ENCODE peak calls at places on chromosomes 13 and 19, in five cellular contexts. X, R, S, H and P are unnamed samples.

GRCh38 chr13:75153834-75154233 is 328.1 kb downstream of the TBC1D4 start:
- DNase-seq in X (no peak), R (no peak), S (no peak), H (no peak), P (no peak)

GRCh38 chr19:52896431-52897148 is 845 bp downstream of the ZNF320 start:
- DNase-seq in X (no peak), R (no peak), S (no peak), H (no peak), P (peak; percentile 50)

GRCh38 chr13:75566658-75567057 is 17.1 kb downstream of the UCHL3 start:
- DNase-seq in X (no peak), R (no peak), S (no peak), H (no peak), P (no peak)

GRCh38 chr19:51131780-51132680 is 7.3 kb downstream of the SIGLEC9 start:
- DNase-seq in X (peak; percentile 10), R (no peak), S (peak; percentile 70), H (no peak), P (peak; percentile 69)

GRCh38 chr19:3969435-3970312 is 1.2 kb downstream of the DAPK3 start:
- DNase-seq in X (no peak), R (peak; percentile 18), S (peak; percentile 80), H (peak; percentile 58), P (peak; percentile 62)

GRCh38 chr13:29922281-29922821 is 71.9 kb upstream of the UBL3 start:
- DNase-seq in X (no peak), R (no peak), S (no peak), H (no peak), P (no peak)

GRCh38 chr19:21328402-21328801 is 808 bp downstream of the ZNF708 start:
- DNase-seq in X (no peak), R (no peak), S (no peak), H (no peak), P (no peak)

GRCh38 chr19:16824658-16825311 is 4.4 kb upstream of the SIN3B start:
- DNase-seq in X (no peak), R (no peak), S (no peak), H (no peak), P (no peak)

GRCh38 chr13:77386880-77387606 is 60.1 kb upstream of the MYCBP2 start:
- DNase-seq in X (no peak), R (no peak), S (no peak), H (no peak), P (no peak)

GRCh38 chr13:113169277-113170272 is 11.1 kb downstream of the PROZ start:
- DNase-seq in X (no peak), R (no peak), S (no peak), H (no peak), P (no peak)

GRCh38 chr13:98014766-98015165 is 61.3 kb downstream of the IPO5 start:
- DNase-seq in X (no peak), R (no peak), S (no peak), H (no peak), P (no peak)

GRCh38 chr19:9528757-9529336 is 9.6 kb downstream of the ZNF426 start:
- DNase-seq in X (no peak), R (no peak), S (no peak), H (no peak), P (no peak)

GRCh38 chr19:45527731-45528130 is 20.5 kb downstream of the VASP start:
- DNase-seq in X (no peak), R (no peak), S (no peak), H (no peak), P (no peak)
- TF ChIP-seq CTCF in X (no peak), R (no peak), S (no peak), H (no peak), P (no peak)

GRCh38 chr19:37779139-37780035 is at the start of gene ZNF573:
- DNase-seq in X (peak; percentile 84), R (peak; percentile 60), S (peak; percentile 87), H (peak; percentile 35), P (peak; percentile 84)
- TF ChIP-seq CTCF in X (no peak), R (peak; percentile 39), S (peak; percentile 32), H (peak; percentile 32), P (no peak)

GRCh38 chr19:23822735-23823134 is 64.0 kb upstream of the ZNF681 start:
- DNase-seq in X (no peak), R (no peak), S (no peak), H (no peak), P (no peak)

GRCh38 chr19:23817519-23817918 is 58.8 kb upstream of the ZNF681 start:
- DNase-seq in X (peak; percentile 4), R (no peak), S (no peak), H (no peak), P (peak; percentile 53)
- TF ChIP-seq CTCF in X (peak; percentile 53), R (no peak), S (no peak), H (no peak), P (no peak)

GRCh38 chr19:7979011-7979410 is 26.4 kb downstream of the ELAVL1 start:
- DNase-seq in X (no peak), R (no peak), S (no peak), H (no peak), P (peak; percentile 14)
- TF ChIP-seq CTCF in X (no peak), R (no peak), S (no peak), H (no peak), P (no peak)

GRCh38 chr19:55355213-55355821 is 798 bp upstream of the COX6B2 start:
- DNase-seq in X (no peak), R (no peak), S (no peak), H (no peak), P (no peak)
- TF ChIP-seq CTCF in X (no peak), R (no peak), S (no peak), H (no peak), P (no peak)

GRCh38 chr19:40348125-40348913 is at the start of the genes C19orf47 and PLD3:
- DNase-seq in X (peak; percentile 97), R (peak; percentile 98), S (peak; percentile 100), H (peak; percentile 99), P (peak; percentile 99)
- TF ChIP-seq CTCF in X (no peak), R (no peak), S (no peak), H (no peak), P (no peak)